ENCODE peak calls at places on chromosome 2, in four cellular contexts. K is neural crest cell, X is endodermal cell, U is GM19239. W is an unnamed sample.

GRCh38 chr2:238286551-238286950 is 1.9 kb downstream of the PER2 start:
- DNase-seq in K (no peak), X (no peak), U (no peak), W (no peak)

GRCh38 chr2:201932511-201932910 is 101.1 kb upstream of the FZD7 start:
- DNase-seq in K (no peak), X (peak; percentile 70), U (no peak), W (no peak)

GRCh38 chr2:180240774-180241173 is 233.7 kb upstream of the CWC22 start:
- DNase-seq in K (no peak), X (no peak), U (no peak), W (no peak)

GRCh38 chr2:223469270-223470057 is 132.7 kb downstream of the SCG2 start:
- DNase-seq in K (no peak), X (no peak), U (no peak), W (no peak)

GRCh38 chr2:200383380-200384110 is 77.1 kb downstream of the SPATS2L start:
- DNase-seq in K (no peak), X (no peak), U (no peak), W (peak; percentile 60)

GRCh38 chr2:238831177-238831576 is 16.7 kb upstream of the TWIST2 start:
- DNase-seq in K (no peak), X (no peak), U (no peak), W (no peak)

GRCh38 chr2:51919395-51919794 is 887.5 kb upstream of the NRXN1 start:
- DNase-seq in K (no peak), X (no peak), U (no peak), W (no peak)

GRCh38 chr2:7681852-7682461 is 764.7 kb downstream of the RNF144A start:
- DNase-seq in K (no peak), X (no peak), U (no peak), W (no peak)

GRCh38 chr2:207319321-207319720 is 153.6 kb upstream of the KLF7 start:
- DNase-seq in K (no peak), X (no peak), U (no peak), W (no peak)

GRCh38 chr2:220269421-220269820 is 642.0 kb downstream of the SLC4A3 start:
- DNase-seq in K (no peak), X (peak; percentile 79), U (no peak), W (no peak)

GRCh38 chr2:99850076-99850710 is 292.2 kb downstream of the AFF3 start:
- DNase-seq in K (no peak), X (no peak), U (no peak), W (no peak)

GRCh38 chr2:7026740-7027139 is 109.5 kb downstream of the RNF144A start:
- DNase-seq in K (no peak), X (no peak), U (no peak), W (no peak)

GRCh38 chr2:239157766-239158165 is 243.1 kb downstream of the HDAC4 start:
- DNase-seq in K (no peak), X (peak; percentile 80), U (no peak), W (no peak)

GRCh38 chr2:56191617-56192016 is 7.8 kb downstream of the CCDC85A start:
- DNase-seq in K (no peak), X (peak; percentile 83), U (no peak), W (no peak)

W was measured in GM12878.